ENCODE peak calls at places on chromosomes 6 and 20, in seven cellular contexts. E is body of pancreas, T is NCI-H2081, I is NCI-H526 treated with DMSO at 0.1 percent for 48 hours, Q is EL, N is IMR-90, D is GM04503. P is an unnamed sample.

GRCh38 chr20:45611054-45611453 is 18.5 kb upstream of the WFDC10A start:
- DNase-seq in Q (peak), D (peak), T (no peak), I (no peak), N (peak), E (no peak), P (no peak)

GRCh38 chr6:156190270-156190669 is 586.9 kb upstream of the ARID1B start:
- DNase-seq in Q (no peak), D (no peak), N (no peak), I (no peak), T (peak), E (no peak), P (no peak)

GRCh38 chr20:48787861-48788375 is 39.9 kb downstream of the PREX1 start:
- DNase-seq in E (peak), I (no peak), T (no peak), D (peak), Q (peak), N (peak), P (no peak)

GRCh38 chr6:75421316-75422023 is 72.1 kb downstream of the FILIP1 start:
- DNase-seq in T (no peak), Q (no peak), I (no peak), N (peak), D (no peak), E (no peak), P (no peak)

GRCh38 chr6:30876039-30876730 is 8.1 kb upstream of the DDR1 start:
- DNase-seq in I (no peak), Q (no peak), D (no peak), T (no peak), E (peak), N (peak), P (no peak)

GRCh38 chr20:7980332-7981046 is 39.1 kb downstream of the TMX4 start:
- DNase-seq in D (no peak), Q (peak), N (peak), I (peak), T (peak), E (peak), P (no peak)

GRCh38 chr20:2507875-2508630 is 662 bp downstream of the ZNF343 start:
- DNase-seq in I (no peak), Q (peak), D (no peak), T (no peak), E (no peak), N (peak), P (no peak)

GRCh38 chr6:153511896-153512496 is 380.9 kb upstream of the RGS17 start:
- DNase-seq in N (peak), T (peak), I (no peak), Q (peak), E (peak), D (no peak), P (no peak)

GRCh38 chr6:81906709-81907204 is 154.3 kb upstream of the TENT5A start:
- DNase-seq in D (no peak), Q (no peak), I (peak), E (no peak), T (no peak), N (no peak), P (no peak)

GRCh38 chr20:25145131-25145530 is 50.4 kb upstream of the ENTPD6 start:
- DNase-seq in Q (no peak), I (no peak), T (no peak), E (no peak), D (no peak), N (no peak), P (no peak)

GRCh38 chr20:54167909-54168872 is 5.6 kb downstream of the CYP24A1 start:
- DNase-seq in N (peak), Q (no peak), I (no peak), D (no peak), E (no peak), T (no peak), P (no peak)

P was measured in lower lobe of right lung.